ENCODE peak calls at places on chromosomes 13 and 19, in nine cellular contexts. M is mammary epithelial cell, Q is OCI-LY7, H is H9, F is A549, D is IMR-90, U is neural progenitor cell, E is H1, G is fibroblast of lung. C is an unnamed sample.

GRCh38 chr13:97200081-97200942 is 21.8 kb upstream of the MBNL2 start:
- DNase-seq in M (no peak), Q (no peak), H (no peak), F (no peak), D (peak; percentile 56), U (no peak), E (no peak), G (no peak), C (no peak)

GRCh38 chr13:93559718-93560117 is 333.1 kb downstream of the GPC6 start:
- DNase-seq in M (peak; percentile 92), Q (no peak), H (no peak), F (peak; percentile 49), D (peak; percentile 84), U (no peak), E (no peak), G (peak; percentile 80), C (peak; percentile 72)

GRCh38 chr19:12984143-12984627 is 11.1 kb upstream of the NFIX start:
- DNase-seq in M (no peak), Q (no peak), H (peak; percentile 20), F (no peak), D (no peak), U (no peak), E (no peak), G (no peak), C (peak; percentile 44)

GRCh38 chr13:46572758-46573384 is 19.9 kb downstream of the LRCH1 start:
- DNase-seq in M (no peak), Q (peak; percentile 62), H (no peak), F (no peak), D (no peak), U (no peak), E (no peak), G (no peak), C (no peak)

GRCh38 chr13:43757266-43757665 is 29.5 kb downstream of the ENOX1 start:
- DNase-seq in M (no peak), Q (no peak), H (no peak), F (no peak), D (no peak), U (no peak), E (no peak), G (no peak), C (no peak)

GRCh38 chr19:16899566-16900075 is 10.8 kb downstream of the F2RL3 start:
- DNase-seq in M (peak; percentile 27), Q (peak; percentile 62), H (peak; percentile 81), F (peak; percentile 58), D (no peak), U (peak; percentile 62), E (no peak), G (peak; percentile 15), C (peak; percentile 37)

GRCh38 chr19:45768644-45769053 is 403 bp downstream of the SIX5 start:
- DNase-seq in M (peak; percentile 66), Q (peak; percentile 64), H (no peak), F (peak; percentile 79), D (peak; percentile 41), U (peak; percentile 71), E (no peak), G (peak; percentile 55), C (peak; percentile 81)

GRCh38 chr19:57675881-57676280 is 5.9 kb upstream of the ZNF551 start:
- DNase-seq in M (no peak), Q (no peak), H (no peak), F (no peak), D (no peak), U (no peak), E (no peak), G (no peak), C (peak; percentile 91)

GRCh38 chr13:25902946-25903345 is 148.9 kb downstream of the SHISA2 start:
- DNase-seq in M (no peak), Q (no peak), H (no peak), F (no peak), D (no peak), U (no peak), E (no peak), G (no peak), C (no peak)

GRCh38 chr19:38004505-38005223 is 97.7 kb downstream of the SIPA1L3 start:
- DNase-seq in M (peak; percentile 95), Q (peak; percentile 93), H (peak; percentile 93), F (peak; percentile 90), D (peak; percentile 98), U (peak; percentile 92), E (no peak), G (peak; percentile 97), C (peak; percentile 97)

GRCh38 chr13:86922936-86923335 is 748.2 kb upstream of the SLITRK5 start:
- DNase-seq in M (no peak), Q (no peak), H (no peak), F (peak; percentile 3), D (peak; percentile 5), U (no peak), E (no peak), G (no peak), C (peak; percentile 37)

GRCh38 chr13:98509271-98510155 is 67.4 kb downstream of the STK24 start:
- DNase-seq in M (peak; percentile 87), Q (no peak), H (no peak), F (peak; percentile 76), D (peak; percentile 92), U (no peak), E (no peak), G (peak; percentile 98), C (peak; percentile 97)

DNA sequence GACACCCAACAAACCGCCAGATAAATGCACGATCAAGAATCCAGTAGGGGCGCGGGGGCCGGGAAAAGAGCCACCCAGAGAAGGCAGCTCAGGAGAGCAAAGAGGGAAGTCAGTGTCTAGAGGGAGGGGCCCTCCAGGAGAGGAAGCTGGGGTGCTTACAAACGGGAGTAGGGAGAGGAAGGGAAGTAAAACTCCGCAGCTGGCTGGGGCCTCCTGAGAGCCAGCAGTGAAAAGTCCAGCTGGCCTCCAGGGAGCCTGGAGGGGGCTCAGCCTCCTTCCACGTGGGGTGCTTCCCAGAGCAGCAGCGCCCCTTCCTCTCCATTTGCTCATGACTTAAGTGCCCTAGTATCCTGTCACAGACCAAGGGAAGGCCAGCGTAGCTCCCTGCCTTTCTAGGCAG is 51.8 kb downstream of the TMED1 start:
- DNase-seq in M (no peak), Q (no peak), H (no peak), F (no peak), D (no peak), U (no peak), E (no peak), G (no peak), C (no peak)
- H3K4me2 ChIP-seq in M (no peak overlapping the region), Q (no peak overlapping the region), H (no peak overlapping the region), F (no peak overlapping the region), D (no peak overlapping the region), U (no peak overlapping the region), E (no peak overlapping the region), G (no peak overlapping the region), C (no peak overlapping the region)

GRCh38 chr19:406121-406711 is 2.7 kb downstream of the C2CD4C start:
- DNase-seq in M (no peak), Q (no peak), H (peak; percentile 27), F (no peak), D (no peak), U (no peak), E (no peak), G (no peak), C (no peak)
- H3K4me2 ChIP-seq in M (no peak overlapping the region), Q (no peak overlapping the region), H (no peak overlapping the region), F (no peak overlapping the region), D (no peak overlapping the region), U (no peak overlapping the region), E (no peak overlapping the region), G (no peak overlapping the region), C (no peak overlapping the region)

GRCh38 chr19:50300051-50300450 is 29.1 kb downstream of the KCNC3 start:
- DNase-seq in M (no peak), Q (no peak), H (no peak), F (no peak), D (peak; percentile 4), U (no peak), E (no peak), G (no peak), C (no peak)

GRCh38 chr19:50301607-50301971 is 27.6 kb downstream of the KCNC3 start:
- DNase-seq in M (no peak), Q (no peak), H (no peak), F (no peak), D (no peak), U (no peak), E (no peak), G (no peak), C (no peak)

GRCh38 chr19:50303558-50303957 is 25.6 kb downstream of the KCNC3 start:
- DNase-seq in M (no peak), Q (no peak), H (no peak), F (no peak), D (no peak), U (no peak), E (no peak), G (no peak), C (no peak)

GRCh38 chr19:50300814-50301606 is 28.2 kb downstream of the KCNC3 start:
- DNase-seq in M (peak; percentile 51), Q (no peak), H (no peak), F (peak; percentile 81), D (peak; percentile 79), U (no peak), E (no peak), G (peak; percentile 77), C (peak; percentile 83)
- H3K4me2 ChIP-seq in M (no peak overlapping the region), Q (no peak overlapping the region), H (no peak overlapping the region), F (peak overlapping the region; percentile 69), D (peak overlapping the region; percentile 66), U (no peak overlapping the region), E (no peak overlapping the region), G (no peak overlapping the region), C (no peak overlapping the region)

GRCh38 chr13:30113531-30113930 is 193.8 kb downstream of the KATNAL1 start:
- DNase-seq in M (no peak), Q (no peak), H (no peak), F (no peak), D (no peak), U (no peak), E (no peak), G (no peak), C (peak; percentile 39)

GRCh38 chr13:30113983-30114491 is 193.3 kb downstream of the KATNAL1 start:
- DNase-seq in M (no peak), Q (no peak), H (peak; percentile 32), F (no peak), D (no peak), U (peak; percentile 76), E (no peak), G (no peak), C (peak; percentile 67)

GRCh38 chr13:30111810-30112209 is 195.5 kb downstream of the KATNAL1 start:
- DNase-seq in M (no peak), Q (peak; percentile 38), H (peak; percentile 54), F (peak; percentile 6), D (no peak), U (no peak), E (no peak), G (no peak), C (peak; percentile 42)

GRCh38 chr13:30114586-30115256 is 192.6 kb downstream of the KATNAL1 start:
- DNase-seq in M (peak; percentile 82), Q (peak; percentile 90), H (peak; percentile 92), F (peak; percentile 80), D (peak; percentile 82), U (peak; percentile 95), E (peak; percentile 80), G (peak; percentile 68), C (peak; percentile 94)

GRCh38 chr13:30112602-30113435 is 194.5 kb downstream of the KATNAL1 start:
- DNase-seq in M (peak; percentile 80), Q (peak; percentile 81), H (peak; percentile 81), F (peak; percentile 79), D (peak; percentile 85), U (peak; percentile 87), E (peak; percentile 43), G (peak; percentile 90), C (peak; percentile 92)
- H3K4me2 ChIP-seq in M (peak overlapping the region; percentile 61), Q (peak overlapping the region; percentile 52), H (no peak overlapping the region), F (peak overlapping the region; percentile 67), D (peak overlapping the region; percentile 7), U (peak overlapping the region; percentile 28), E (no peak overlapping the region), G (peak overlapping the region; percentile 58), C (peak overlapping the region; percentile 49)

GRCh38 chr13:22927008-22927393 is 253.8 kb upstream of the SGCG start:
- DNase-seq in M (no peak), Q (no peak), H (no peak), F (no peak), D (no peak), U (no peak), E (no peak), G (no peak), C (no peak)
- H3K4me2 ChIP-seq in M (no peak overlapping the region), Q (no peak overlapping the region), H (no peak overlapping the region), F (no peak overlapping the region), D (no peak overlapping the region), U (peak overlapping the region; percentile 27), E (peak overlapping the region; percentile 60), G (no peak overlapping the region), C (no peak overlapping the region)

C was measured in GM23248.